ENCODE peak calls at places on chromosomes 3 and 15, in four cellular contexts. Y is foreskin keratinocyte; U is left lung; B is stimulated activated naive CD8-positive, alpha-beta T cell treated with anti-CD3 and anti-CD28 coated beads, Interleukin-15, amount 100 ng/mL, for 72 hours. G is an unnamed sample.

GRCh38 chr3:170785454-170785853 is 84.5 kb downstream of the RPL22L1 start:
- ATAC-seq in Y (no peak), U (no peak), B (no peak), G (no peak)

GRCh38 chr15:70014860-70015490 is 82.7 kb downstream of the TLE3 start:
- ATAC-seq in Y (no peak), U (no peak), B (no peak), G (no peak)

GRCh38 chr3:152760024-152760563 is 74.8 kb upstream of the P2RY1 start:
- ATAC-seq in Y (no peak), U (no peak), B (no peak), G (no peak)

GRCh38 chr15:100834731-100835130 is 44.9 kb upstream of the ALDH1A3 start:
- ATAC-seq in Y (no peak), U (no peak), B (no peak), G (no peak)

GRCh38 chr15:77568960-77569646 is 63.6 kb downstream of the LINGO1 start:
- ATAC-seq in Y (peak), U (peak), B (no peak), G (no peak)

GRCh38 chr3:51568041-51568440 is 29.5 kb downstream of the RAD54L2 start:
- ATAC-seq in Y (no peak), U (peak), B (no peak), G (no peak)

GRCh38 chr15:56891852-56892251 is 26.6 kb upstream of the TCF12 start:
- ATAC-seq in Y (no peak), U (no peak), B (no peak), G (no peak)

GRCh38 chr15:85707519-85708338 is 87.0 kb downstream of the KLHL25 start:
- ATAC-seq in Y (no peak), U (peak), B (peak), G (peak)

GRCh38 chr3:61005591-61005990 is 245.7 kb downstream of the FHIT start:
- ATAC-seq in Y (no peak), U (peak), B (no peak), G (no peak)

GRCh38 chr3:187624588-187624987 is 45.6 kb downstream of the SST start:
- ATAC-seq in Y (no peak), U (peak), B (no peak), G (no peak)

GRCh38 chr3:133136114-133137041 is 98.2 kb downstream of the TMEM108 start:
- ATAC-seq in Y (peak), U (peak), B (peak), G (no peak)

GRCh38 chr3:42188365-42188764 is 77.6 kb downstream of the CCK start:
- ATAC-seq in Y (no peak), U (no peak), B (no peak), G (no peak)

GRCh38 chr3:72031581-72031980 is 246.6 kb upstream of the PROK2 start:
- ATAC-seq in Y (peak), U (peak), B (no peak), G (peak)

GRCh38 chr3:94961423-94962100 is 898.7 kb downstream of the NSUN3 start:
- ATAC-seq in Y (no peak), U (no peak), B (no peak), G (no peak)

GRCh38 chr3:155835341-155836071 is 18.7 kb downstream of the SLC33A1 start:
- ATAC-seq in Y (no peak), U (no peak), B (peak), G (no peak)